ENCODE peak calls at places on chromosomes 3 and 15, in five cellular contexts. O is fibroblast of the aortic adventitia, R is astrocyte, K is fibroblast of mammary gland, Z is Peyer's patch. Q is an unnamed sample.

GRCh38 chr3:115921711-115922110 is 298.4 kb downstream of the GAP43 start:
- DNase-seq in O (no peak), R (no peak), K (no peak), Z (no peak), Q (no peak)

GRCh38 chr3:146968204-146968651 is 363.1 kb upstream of the PLSCR5 start:
- DNase-seq in O (peak), R (peak), K (peak), Z (no peak), Q (no peak)

GRCh38 chr15:23912191-23912590 is 225.1 kb upstream of the NDN start:
- DNase-seq in O (no peak), R (no peak), K (no peak), Z (no peak), Q (peak)

GRCh38 chr15:20356444-20357138 is 185.0 kb downstream of the GOLGA6L6 start:
- DNase-seq in O (peak), R (no peak), K (peak), Z (peak), Q (no peak)

GRCh38 chr15:92811514-92811913 is 88.6 kb upstream of the CHD2 start:
- DNase-seq in O (no peak), R (no peak), K (no peak), Z (no peak), Q (no peak)

GRCh38 chr3:177934001-177934891 is 602.0 kb upstream of the KCNMB2 start:
- DNase-seq in O (peak), R (peak), K (peak), Z (no peak), Q (peak)

GRCh38 chr3:72496055-72496690 is 352.1 kb downstream of the SHQ1 start:
- DNase-seq in O (no peak), R (no peak), K (no peak), Z (no peak), Q (no peak)

GRCh38 chr15:86328658-86329057 is 249.0 kb downstream of the AGBL1 start:
- DNase-seq in O (no peak), R (no peak), K (no peak), Z (no peak), Q (peak)

GRCh38 chr15:38190501-38190900 is 62.1 kb upstream of the SPRED1 start:
- DNase-seq in O (no peak), R (no peak), K (no peak), Z (no peak), Q (no peak)

GRCh38 chr15:90047956-90048575 is 46.9 kb downstream of the ZNF710 start:
- DNase-seq in O (peak), R (peak), K (no peak), Z (no peak), Q (no peak)

DNA sequence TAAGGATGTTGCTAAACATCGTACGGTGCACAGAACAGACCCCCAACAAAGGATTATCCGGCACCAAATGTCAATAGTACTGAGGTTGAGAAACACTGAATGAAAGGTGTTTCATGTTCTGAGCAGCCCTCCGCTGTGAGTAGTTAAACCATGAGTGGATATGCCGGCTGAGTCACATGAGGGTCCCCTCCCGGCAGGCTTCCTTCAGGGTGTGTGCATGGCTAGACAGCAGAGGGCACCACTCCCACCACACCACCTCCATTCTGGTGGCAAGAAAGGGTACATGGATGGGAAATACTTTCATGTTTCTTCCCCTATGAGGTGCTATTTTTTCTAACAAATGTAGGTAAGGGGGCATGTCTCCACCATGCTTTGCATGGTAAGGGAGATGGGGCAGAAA is 128.3 kb upstream of the SEMA6D start:
- DNase-seq in O (no peak), R (no peak), K (no peak), Z (no peak), Q (no peak)
- TF ChIP-seq CTCF in O (no peak), R (no peak), K (peak), Z (no peak), Q (no peak)

DNA sequence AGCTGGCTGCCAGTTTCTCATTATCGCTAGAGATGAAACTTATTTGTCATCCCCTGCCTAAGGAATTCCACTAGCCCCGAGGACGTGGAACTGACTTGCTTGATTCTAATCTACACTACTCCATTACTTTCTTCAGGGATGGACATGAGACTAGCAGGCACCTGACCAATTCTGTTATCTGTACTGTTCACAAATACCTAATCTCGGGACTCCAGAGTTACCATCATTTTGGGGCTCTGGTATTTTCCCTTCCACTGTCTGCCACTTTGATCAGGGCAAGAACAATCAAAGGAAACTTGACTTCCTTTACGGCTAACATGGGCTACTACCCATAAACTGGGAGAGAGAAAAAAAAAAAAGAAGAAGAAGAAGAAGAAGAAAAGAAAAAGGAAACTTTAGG is 27.8 kb downstream of the BMF start:
- DNase-seq in O (no peak), R (no peak), K (no peak), Z (no peak), Q (no peak)
- TF ChIP-seq CTCF in O (no peak), R (no peak), K (no peak), Z (no peak), Q (no peak)

DNA sequence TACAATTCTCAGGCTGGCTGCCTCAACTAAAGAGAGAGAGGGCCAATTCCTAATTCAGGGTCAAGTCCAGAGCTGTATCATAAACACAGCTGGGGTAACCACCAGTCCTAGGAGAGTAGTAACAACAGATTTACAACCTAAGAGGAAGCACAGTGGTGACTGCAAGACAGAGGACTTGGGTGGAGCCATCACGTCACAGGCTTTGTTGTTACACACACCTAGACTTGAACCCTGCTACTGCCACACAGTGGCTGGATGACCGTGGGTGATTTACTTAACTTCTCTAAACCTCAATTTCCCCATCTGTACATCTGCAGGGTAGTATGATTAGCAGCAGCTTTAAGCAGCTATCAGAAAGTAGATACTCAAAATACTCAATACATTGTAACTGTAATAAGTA is 78.6 kb downstream of the MYLK start:
- DNase-seq in O (no peak), R (no peak), K (no peak), Z (peak), Q (no peak)
- TF ChIP-seq CTCF in O (no peak), R (no peak), K (no peak), Z (no peak), Q (no peak)

GRCh38 chr15:29933043-29933442 is 110.8 kb upstream of the TJP1 start:
- DNase-seq in O (no peak), R (no peak), K (peak), Z (no peak), Q (no peak)

GRCh38 chr15:29937956-29938355 is 115.7 kb upstream of the TJP1 start:
- DNase-seq in O (peak), R (peak), K (peak), Z (no peak), Q (no peak)

GRCh38 chr15:29934251-29934650 is 112.0 kb upstream of the TJP1 start:
- DNase-seq in O (peak), R (peak), K (peak), Z (no peak), Q (no peak)

GRCh38 chr15:29936353-29937049 is 114.2 kb upstream of the TJP1 start:
- DNase-seq in O (no peak), R (peak), K (peak), Z (no peak), Q (no peak)

GRCh38 chr15:29935296-29936020 is 113.2 kb upstream of the TJP1 start:
- DNase-seq in O (no peak), R (no peak), K (peak), Z (peak), Q (no peak)
- TF ChIP-seq CTCF in O (peak), R (no peak), K (peak), Z (peak), Q (no peak)

DNA sequence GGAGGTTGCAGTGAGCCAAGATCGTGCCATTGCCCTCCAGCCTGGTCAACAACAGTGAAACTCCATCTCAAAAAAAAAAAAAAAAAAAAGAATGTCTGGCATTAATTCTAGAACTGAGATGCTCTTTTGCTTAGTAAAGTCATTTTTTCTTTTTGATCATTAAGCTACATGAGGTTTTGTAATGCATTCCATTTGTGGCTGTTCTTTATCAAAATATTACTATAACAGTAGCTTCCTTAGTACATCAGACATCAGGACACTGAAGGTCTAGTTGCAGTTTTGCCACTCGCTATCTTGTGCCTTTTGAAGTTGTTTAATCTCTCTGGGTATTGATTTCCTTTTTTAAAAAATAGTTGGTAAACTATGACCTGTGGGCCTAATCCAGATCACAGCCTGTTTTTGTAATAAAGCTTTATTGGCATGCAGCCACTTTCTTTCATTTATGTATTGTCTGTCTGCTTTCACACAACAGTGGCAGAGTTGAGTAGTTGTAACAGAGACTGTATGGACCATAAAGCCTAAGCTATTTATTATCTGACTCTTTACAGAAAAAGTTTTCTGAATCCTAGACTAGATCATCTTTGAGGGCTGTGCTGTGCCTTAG is 76.6 kb downstream of the SLC25A26 start:
- DNase-seq in O (peak), R (peak), K (peak), Z (no peak), Q (no peak)
- TF ChIP-seq CTCF in O (no peak), R (no peak), K (no peak), Z (no peak), Q (no peak)

GRCh38 chr15:84826369-84826823 is 9.2 kb downstream of the ALPK3 start:
- DNase-seq in O (peak), R (no peak), K (peak), Z (peak), Q (no peak)
- TF ChIP-seq CTCF in O (peak), R (no peak), K (peak), Z (peak), Q (peak)

GRCh38 chr3:141542202-141542959 is 55.6 kb downstream of the RASA2 start:
- DNase-seq in O (no peak), R (no peak), K (no peak), Z (no peak), Q (no peak)

GRCh38 chr3:141539441-141540187 is 52.8 kb downstream of the RASA2 start:
- DNase-seq in O (no peak), R (peak), K (peak), Z (no peak), Q (no peak)

GRCh38 chr3:141540531-141540930 is 53.7 kb downstream of the RASA2 start:
- DNase-seq in O (no peak), R (no peak), K (no peak), Z (no peak), Q (no peak)

GRCh38 chr3:141544697-141545096 is 57.9 kb downstream of the RASA2 start:
- DNase-seq in O (no peak), R (no peak), K (no peak), Z (no peak), Q (no peak)

DNA sequence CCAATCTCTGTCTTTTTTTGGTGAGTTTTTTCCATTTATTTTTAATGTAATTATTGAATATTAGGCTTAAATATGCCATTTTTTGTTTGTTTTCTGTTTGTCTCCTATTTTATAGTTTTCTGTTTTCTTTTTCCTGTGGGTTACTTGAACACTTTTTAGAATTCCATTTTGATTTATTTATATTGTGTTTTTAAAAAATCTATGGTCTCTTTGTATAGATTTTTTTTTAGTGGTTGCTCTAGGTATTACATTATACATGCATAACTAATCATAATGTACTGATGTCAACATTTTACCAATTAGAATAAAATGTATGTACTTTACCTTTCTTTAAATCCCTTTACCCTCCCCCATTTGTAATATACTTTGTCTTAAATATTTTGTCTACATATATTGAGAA is 56.2 kb downstream of the RASA2 start:
- DNase-seq in O (no peak), R (no peak), K (no peak), Z (no peak), Q (no peak)
- TF ChIP-seq CTCF in O (no peak), R (no peak), K (no peak), Z (no peak), Q (no peak)

GRCh38 chr3:160756907-160757623 is 1.0 kb downstream of the PPM1L start:
- DNase-seq in O (no peak), R (no peak), K (no peak), Z (peak), Q (peak)

GRCh38 chr3:160755776-160756304 is at the start of gene PPM1L:
- DNase-seq in O (peak), R (peak), K (peak), Z (peak), Q (peak)

GRCh38 chr3:160757624-160758106 is 1.6 kb downstream of the PPM1L start:
- DNase-seq in O (no peak), R (no peak), K (no peak), Z (no peak), Q (no peak)

GRCh38 chr3:160754855-160755747 is 930 bp upstream of the PPM1L start:
- DNase-seq in O (peak), R (peak), K (peak), Z (peak), Q (peak)

DNA sequence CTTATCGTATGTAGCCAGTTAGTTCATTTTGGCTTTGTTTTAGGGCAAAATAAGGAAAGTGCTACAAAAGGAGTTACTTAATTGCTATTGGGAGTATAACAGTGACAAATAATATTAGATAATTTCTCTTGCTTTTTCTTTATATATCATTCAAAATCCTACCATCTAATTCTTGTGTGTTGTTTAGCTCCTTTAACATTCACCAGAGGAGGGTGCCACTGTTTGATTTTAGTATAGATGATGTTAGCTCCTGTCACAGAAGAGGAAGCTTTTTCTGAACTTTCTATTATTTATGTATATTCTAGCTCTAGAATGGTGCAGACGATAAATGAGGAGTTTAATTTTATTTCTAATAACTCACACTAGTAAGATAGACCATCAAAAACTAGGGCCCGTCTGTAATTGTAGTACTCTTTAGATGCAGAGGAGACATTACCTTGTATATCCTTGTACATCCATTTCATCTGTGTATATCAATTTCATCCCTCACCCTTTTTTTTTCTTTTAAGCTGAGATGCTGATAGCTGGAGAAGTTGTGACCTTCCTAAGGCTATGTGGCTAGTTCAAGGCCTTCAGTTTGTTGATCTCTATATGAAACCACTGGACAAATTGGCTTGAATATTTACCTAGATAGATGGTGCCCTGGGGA is 3.0 kb downstream of the PPM1L start:
- DNase-seq in O (no peak), R (no peak), K (no peak), Z (no peak), Q (no peak)
- TF ChIP-seq CTCF in O (no peak), R (no peak), K (no peak), Z (no peak), Q (no peak)

DNA sequence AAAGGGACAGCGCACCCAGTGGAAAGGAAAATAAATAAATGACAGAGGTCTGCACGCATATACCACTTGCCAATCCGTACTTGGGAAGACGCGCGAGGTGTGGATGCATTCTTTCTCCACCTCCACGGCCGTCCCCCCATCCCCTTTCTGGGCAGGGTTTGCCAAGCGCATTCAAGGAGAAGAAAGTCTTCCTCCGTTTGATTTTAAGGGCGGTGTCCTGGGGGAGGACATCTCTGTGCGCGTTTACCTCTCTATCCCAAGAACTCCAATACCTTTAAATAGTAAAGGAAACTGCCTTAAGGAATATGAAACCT is 576 bp upstream of the MB21D2 start:
- DNase-seq in O (no peak), R (no peak), K (no peak), Z (no peak), Q (no peak)
- TF ChIP-seq CTCF in O (no peak), R (no peak), K (no peak), Z (peak), Q (no peak)

Q was measured in nephron progenitor cell.